ENCODE peak calls at places on chromosomes 12 and 14, in seven cellular contexts. One of them, this sample, is unnamed.

GRCh38 chr12:96989916-96990315 is 82.9 kb downstream of the NEDD1 start:
- DNase-seq in esophagus muscularis mucosa: no peak
- DNase-seq in transverse colon: no peak
- DNase-seq in breast epithelium: no peak
- DNase-seq in prostate gland: no peak
- DNase-seq in stomach: no peak
- DNase-seq in HCT116: peak
- DNase-seq in this sample: no peak

GRCh38 chr14:77707355-77707723 is 484 bp downstream of the ALKBH1 start:
- DNase-seq in breast epithelium: no peak
- DNase-seq in esophagus muscularis mucosa: no peak
- DNase-seq in HCT116: no peak
- DNase-seq in transverse colon: peak
- DNase-seq in stomach: no peak
- DNase-seq in prostate gland: peak
- DNase-seq in this sample: no peak

GRCh38 chr12:92075425-92075891 is 70.2 kb downstream of the BTG1 start:
- DNase-seq in transverse colon: no peak
- DNase-seq in stomach: no peak
- DNase-seq in prostate gland: no peak
- DNase-seq in HCT116: no peak
- DNase-seq in breast epithelium: no peak
- DNase-seq in esophagus muscularis mucosa: no peak
- DNase-seq in this sample: no peak

GRCh38 chr12:117309276-117309885 is 52.0 kb downstream of the NOS1 start:
- DNase-seq in stomach: no peak
- DNase-seq in HCT116: no peak
- DNase-seq in prostate gland: no peak
- DNase-seq in breast epithelium: no peak
- DNase-seq in esophagus muscularis mucosa: no peak
- DNase-seq in transverse colon: no peak
- DNase-seq in this sample: no peak

GRCh38 chr14:53894456-53894855 is 62.2 kb downstream of the BMP4 start:
- DNase-seq in breast epithelium: no peak
- DNase-seq in transverse colon: no peak
- DNase-seq in esophagus muscularis mucosa: no peak
- DNase-seq in HCT116: no peak
- DNase-seq in prostate gland: no peak
- DNase-seq in stomach: no peak
- DNase-seq in this sample: no peak

GRCh38 chr14:57245941-57246340 is 22.8 kb downstream of the EXOC5 start:
- DNase-seq in transverse colon: no peak
- DNase-seq in HCT116: no peak
- DNase-seq in stomach: no peak
- DNase-seq in prostate gland: no peak
- DNase-seq in esophagus muscularis mucosa: no peak
- DNase-seq in breast epithelium: no peak
- DNase-seq in this sample: no peak

GRCh38 chr12:122062832-122063690 is 15.5 kb upstream of the MLXIP start:
- DNase-seq in esophagus muscularis mucosa: no peak
- DNase-seq in breast epithelium: no peak
- DNase-seq in prostate gland: peak
- DNase-seq in HCT116: peak
- DNase-seq in transverse colon: peak
- DNase-seq in stomach: peak
- DNase-seq in this sample: no peak

GRCh38 chr14:61171687-61172086 is 109.5 kb downstream of the TMEM30B start:
- DNase-seq in breast epithelium: no peak
- DNase-seq in HCT116: no peak
- DNase-seq in esophagus muscularis mucosa: peak
- DNase-seq in prostate gland: no peak
- DNase-seq in transverse colon: no peak
- DNase-seq in stomach: no peak
- DNase-seq in this sample: no peak

GRCh38 chr14:25406818-25407217 is 356.9 kb upstream of the STXBP6 start:
- DNase-seq in breast epithelium: no peak
- DNase-seq in HCT116: no peak
- DNase-seq in esophagus muscularis mucosa: no peak
- DNase-seq in transverse colon: peak
- DNase-seq in prostate gland: no peak
- DNase-seq in stomach: no peak
- DNase-seq in this sample: no peak

GRCh38 chr14:33839193-33840076 is 111.4 kb downstream of the EGLN3 start:
- DNase-seq in HCT116: peak
- DNase-seq in stomach: peak
- DNase-seq in prostate gland: peak
- DNase-seq in esophagus muscularis mucosa: peak
- DNase-seq in breast epithelium: peak
- DNase-seq in transverse colon: peak
- DNase-seq in this sample: peak

GRCh38 chr14:105854600-105855245 is 328.3 kb downstream of the TMEM121 start:
- DNase-seq in HCT116: no peak
- DNase-seq in transverse colon: peak
- DNase-seq in breast epithelium: no peak
- DNase-seq in stomach: no peak
- DNase-seq in prostate gland: no peak
- DNase-seq in esophagus muscularis mucosa: no peak
- DNase-seq in this sample: peak

GRCh38 chr14:23577004-23577681 is 1.4 kb downstream of the JPH4 start:
- DNase-seq in HCT116: no peak
- DNase-seq in prostate gland: no peak
- DNase-seq in esophagus muscularis mucosa: no peak
- DNase-seq in transverse colon: no peak
- DNase-seq in breast epithelium: no peak
- DNase-seq in stomach: peak
- DNase-seq in this sample: no peak

GRCh38 chr14:36767603-36768281 is 106.1 kb downstream of the PAX9 start:
- DNase-seq in HCT116: no peak
- DNase-seq in esophagus muscularis mucosa: peak
- DNase-seq in transverse colon: no peak
- DNase-seq in breast epithelium: peak
- DNase-seq in prostate gland: peak
- DNase-seq in stomach: no peak
- DNase-seq in this sample: no peak

GRCh38 chr12:117111386-117112267 is 12.4 kb upstream of the TESC start:
- DNase-seq in breast epithelium: no peak
- DNase-seq in esophagus muscularis mucosa: no peak
- DNase-seq in HCT116: no peak
- DNase-seq in stomach: no peak
- DNase-seq in prostate gland: no peak
- DNase-seq in transverse colon: no peak
- DNase-seq in this sample: no peak

GRCh38 chr14:61153436-61153835 is 127.7 kb downstream of the TMEM30B start:
- DNase-seq in transverse colon: no peak
- DNase-seq in HCT116: no peak
- DNase-seq in esophagus muscularis mucosa: peak
- DNase-seq in prostate gland: no peak
- DNase-seq in stomach: no peak
- DNase-seq in breast epithelium: peak
- DNase-seq in this sample: no peak

GRCh38 chr12:132783917-132784531 is 22.4 kb upstream of the ANKLE2 start:
- DNase-seq in HCT116: no peak
- DNase-seq in transverse colon: no peak
- DNase-seq in breast epithelium: no peak
- DNase-seq in prostate gland: no peak
- DNase-seq in esophagus muscularis mucosa: no peak
- DNase-seq in stomach: no peak
- DNase-seq in this sample: no peak

GRCh38 chr12:92558806-92559205 is 144.0 kb upstream of the PLEKHG7 start:
- DNase-seq in HCT116: no peak
- DNase-seq in transverse colon: no peak
- DNase-seq in stomach: no peak
- DNase-seq in breast epithelium: no peak
- DNase-seq in prostate gland: no peak
- DNase-seq in esophagus muscularis mucosa: no peak
- DNase-seq in this sample: no peak

GRCh38 chr12:12745576-12746211 is 28.5 kb downstream of the CDKN1B start:
- DNase-seq in stomach: no peak
- DNase-seq in prostate gland: no peak
- DNase-seq in esophagus muscularis mucosa: no peak
- DNase-seq in breast epithelium: no peak
- DNase-seq in HCT116: no peak
- DNase-seq in transverse colon: no peak
- DNase-seq in this sample: no peak

GRCh38 chr14:30389134-30389900 is 169.6 kb upstream of the G2E3 start:
- DNase-seq in esophagus muscularis mucosa: no peak
- DNase-seq in HCT116: no peak
- DNase-seq in breast epithelium: peak
- DNase-seq in transverse colon: no peak
- DNase-seq in prostate gland: peak
- DNase-seq in stomach: no peak
- DNase-seq in this sample: no peak

GRCh38 chr12:56989866-56990610 is 16.3 kb downstream of the ZBTB39 start:
- DNase-seq in esophagus muscularis mucosa: no peak
- DNase-seq in stomach: no peak
- DNase-seq in breast epithelium: no peak
- DNase-seq in prostate gland: no peak
- DNase-seq in HCT116: no peak
- DNase-seq in transverse colon: no peak
- DNase-seq in this sample: no peak

GRCh38 chr12:131452444-131452860 is 258.4 kb upstream of the SFSWAP start:
- DNase-seq in transverse colon: no peak
- DNase-seq in breast epithelium: no peak
- DNase-seq in HCT116: no peak
- DNase-seq in prostate gland: no peak
- DNase-seq in stomach: peak
- DNase-seq in esophagus muscularis mucosa: no peak
- DNase-seq in this sample: no peak

GRCh38 chr12:13749380-13749779 is 232.0 kb downstream of the GRIN2B start:
- DNase-seq in HCT116: no peak
- DNase-seq in stomach: no peak
- DNase-seq in prostate gland: no peak
- DNase-seq in esophagus muscularis mucosa: no peak
- DNase-seq in transverse colon: no peak
- DNase-seq in breast epithelium: no peak
- DNase-seq in this sample: no peak

GRCh38 chr12:108578264-108578663 is 15.9 kb downstream of the ISCU start:
- DNase-seq in stomach: no peak
- DNase-seq in transverse colon: no peak
- DNase-seq in breast epithelium: no peak
- DNase-seq in HCT116: no peak
- DNase-seq in esophagus muscularis mucosa: no peak
- DNase-seq in prostate gland: no peak
- DNase-seq in this sample: no peak

GRCh38 chr12:82383930-82384513 is 25.7 kb downstream of the METTL25 start:
- DNase-seq in transverse colon: no peak
- DNase-seq in esophagus muscularis mucosa: no peak
- DNase-seq in prostate gland: no peak
- DNase-seq in breast epithelium: no peak
- DNase-seq in HCT116: no peak
- DNase-seq in stomach: no peak
- DNase-seq in this sample: no peak

GRCh38 chr14:92121670-92122350 is at the start of the genes CPSF2 and NDUFB1:
- DNase-seq in prostate gland: peak
- DNase-seq in HCT116: peak
- DNase-seq in breast epithelium: peak
- DNase-seq in esophagus muscularis mucosa: peak
- DNase-seq in transverse colon: peak
- DNase-seq in stomach: peak
- DNase-seq in this sample: no peak

GRCh38 chr12:121400332-121401139 is 618 bp downstream of the RNF34 start:
- DNase-seq in transverse colon: peak
- DNase-seq in breast epithelium: peak
- DNase-seq in stomach: peak
- DNase-seq in prostate gland: peak
- DNase-seq in HCT116: peak
- DNase-seq in esophagus muscularis mucosa: no peak
- DNase-seq in this sample: no peak

GRCh38 chr12:88998421-88998820 is 353.9 kb downstream of the DUSP6 start:
- DNase-seq in breast epithelium: no peak
- DNase-seq in HCT116: no peak
- DNase-seq in stomach: no peak
- DNase-seq in prostate gland: no peak
- DNase-seq in esophagus muscularis mucosa: no peak
- DNase-seq in transverse colon: no peak
- DNase-seq in this sample: no peak
- H3K27ac ChIP-seq in breast epithelium: no peak
- H3K27ac ChIP-seq in HCT116: no peak
- H3K27ac ChIP-seq in stomach: no peak
- H3K27ac ChIP-seq in prostate gland: no peak
- H3K27ac ChIP-seq in esophagus muscularis mucosa: no peak
- H3K27ac ChIP-seq in transverse colon: no peak
- H3K27ac ChIP-seq in this sample: no peak

GRCh38 chr12:45893240-45893639 is 97.1 kb downstream of the SCAF11 start:
- DNase-seq in esophagus muscularis mucosa: no peak
- DNase-seq in HCT116: peak
- DNase-seq in prostate gland: no peak
- DNase-seq in transverse colon: no peak
- DNase-seq in stomach: no peak
- DNase-seq in breast epithelium: no peak
- DNase-seq in this sample: no peak
- TF ChIP-seq CTCF in esophagus muscularis mucosa: no peak
- TF ChIP-seq CTCF in HCT116: peak
- TF ChIP-seq CTCF in prostate gland: no peak
- TF ChIP-seq CTCF in transverse colon: no peak
- TF ChIP-seq CTCF in stomach: no peak
- TF ChIP-seq CTCF in breast epithelium: no peak
- TF ChIP-seq CTCF in this sample: no peak

GRCh38 chr12:64621257-64621942 is 11.1 kb downstream of the RASSF3 start:
- DNase-seq in prostate gland: no peak
- DNase-seq in transverse colon: no peak
- DNase-seq in stomach: no peak
- DNase-seq in breast epithelium: no peak
- DNase-seq in HCT116: no peak
- DNase-seq in esophagus muscularis mucosa: no peak
- DNase-seq in this sample: no peak
- TF ChIP-seq POLR2AphosphoS5 in prostate gland: no peak
- TF ChIP-seq POLR2AphosphoS5 in transverse colon: no peak
- TF ChIP-seq POLR2AphosphoS5 in stomach: no peak
- TF ChIP-seq POLR2AphosphoS5 in breast epithelium: no peak
- TF ChIP-seq POLR2AphosphoS5 in HCT116: no peak
- TF ChIP-seq POLR2AphosphoS5 in esophagus muscularis mucosa: no peak
- TF ChIP-seq POLR2AphosphoS5 in this sample: no peak

DNA sequence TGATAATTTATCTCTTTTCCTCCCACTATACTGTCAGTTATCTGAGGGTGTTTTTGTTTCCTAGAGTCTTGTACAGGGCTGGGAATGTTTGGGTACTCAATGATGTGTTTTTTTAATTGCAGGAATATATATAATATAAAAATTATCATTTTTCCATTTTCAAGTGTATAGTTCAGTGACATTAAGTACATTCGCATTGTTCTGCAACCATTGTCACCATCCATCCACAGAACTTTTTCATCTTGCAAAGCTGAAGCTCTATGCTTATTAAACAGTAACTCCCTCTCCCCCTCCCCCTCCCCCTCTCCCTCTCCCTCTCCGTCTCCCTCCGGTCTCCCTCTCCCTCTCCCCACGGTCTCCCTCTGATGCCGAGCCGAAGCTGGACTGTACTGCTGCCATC is 93.0 kb upstream of the MANSC4 start:
- DNase-seq in HCT116: no peak
- DNase-seq in prostate gland: no peak
- DNase-seq in esophagus muscularis mucosa: no peak
- DNase-seq in stomach: no peak
- DNase-seq in transverse colon: no peak
- DNase-seq in breast epithelium: no peak
- DNase-seq in this sample: no peak
- H3K27ac ChIP-seq in HCT116: no peak
- H3K27ac ChIP-seq in prostate gland: no peak
- H3K27ac ChIP-seq in esophagus muscularis mucosa: no peak
- H3K27ac ChIP-seq in stomach: no peak
- H3K27ac ChIP-seq in transverse colon: no peak
- H3K27ac ChIP-seq in breast epithelium: no peak
- H3K27ac ChIP-seq in this sample: no peak

GRCh38 chr12:78641837-78642423 is 222.6 kb upstream of the SYT1 start:
- DNase-seq in prostate gland: no peak
- DNase-seq in transverse colon: no peak
- DNase-seq in HCT116: peak
- DNase-seq in esophagus muscularis mucosa: no peak
- DNase-seq in stomach: no peak
- DNase-seq in breast epithelium: no peak
- DNase-seq in this sample: no peak
- TF ChIP-seq CTCF in prostate gland: no peak
- TF ChIP-seq CTCF in transverse colon: no peak
- TF ChIP-seq CTCF in HCT116: no peak
- TF ChIP-seq CTCF in esophagus muscularis mucosa: no peak
- TF ChIP-seq CTCF in stomach: no peak
- TF ChIP-seq CTCF in breast epithelium: no peak
- TF ChIP-seq CTCF in this sample: no peak

This sample was measured in vagina.